ENCODE peak calls at places on chromosomes 6 and 20, in four cellular contexts. G is OCI-LY7; T is CD4-positive, alpha-beta T cell; C is testis. F is an unnamed sample.

GRCh38 chr6:99661870-99662269 is 55.2 kb downstream of the PRDM13 start:
- DNase-seq in G (no peak), T (no peak), C (no peak), F (no peak)

GRCh38 chr6:170130201-170130621 is 160.7 kb downstream of the DLL1 start:
- DNase-seq in G (no peak), T (no peak), C (no peak), F (no peak)

GRCh38 chr6:166999845-167000253 is 652 bp downstream of the CEP43 start:
- DNase-seq in G (peak), T (no peak), C (peak), F (no peak)

GRCh38 chr20:18698735-18699380 is 111.0 kb downstream of the DTD1 start:
- DNase-seq in G (no peak), T (no peak), C (no peak), F (no peak)

GRCh38 chr6:35318200-35318844 is 20.7 kb downstream of the DEF6 start:
- DNase-seq in G (no peak), T (no peak), C (peak), F (peak)

GRCh38 chr6:119791746-119792145 is 442.2 kb upstream of the MAN1A1 start:
- DNase-seq in G (no peak), T (no peak), C (no peak), F (no peak)

GRCh38 chr20:34522969-34523871 is 7.0 kb downstream of the DYNLRB1 start:
- DNase-seq in G (peak), T (peak), C (peak), F (peak)

GRCh38 chr6:115870464-115870863 is 190.2 kb downstream of the FRK start:
- DNase-seq in G (no peak), T (no peak), C (no peak), F (no peak)

GRCh38 chr20:60600036-60600435 is 641.8 kb downstream of the CDH26 start:
- DNase-seq in G (no peak), T (no peak), C (no peak), F (no peak)

GRCh38 chr20:4891997-4892396 is 109.3 kb downstream of the SLC23A2 start:
- DNase-seq in G (no peak), T (no peak), C (no peak), F (no peak)

GRCh38 chr6:90893385-90893784 is 306.5 kb upstream of the MAP3K7 start:
- DNase-seq in G (no peak), T (no peak), C (no peak), F (no peak)

GRCh38 chr6:117409420-117409819 is 16.3 kb downstream of the ROS1 start:
- DNase-seq in G (no peak), T (no peak), C (no peak), F (no peak)

GRCh38 chr20:53944796-53945195 is 125.6 kb downstream of the BCAS1 start:
- DNase-seq in G (no peak), T (no peak), C (no peak), F (no peak)

GRCh38 chr20:59817846-59818245 is 115.6 kb downstream of the SYCP2 start:
- DNase-seq in G (no peak), T (no peak), C (no peak), F (no peak)

GRCh38 chr6:138527376-138528092 is 28.2 kb upstream of the NHSL1 start:
- DNase-seq in G (no peak), T (no peak), C (no peak), F (no peak)

GRCh38 chr20:53146201-53146891 is 174.2 kb downstream of the TSHZ2 start:
- DNase-seq in G (no peak), T (no peak), C (no peak), F (no peak)

GRCh38 chr6:29723666-29724588 is 693 bp downstream of the HLA-F start:
- DNase-seq in G (peak), T (peak), C (peak), F (no peak)

GRCh38 chr6:104955927-104956662 is 812 bp upstream of the LIN28B start:
- DNase-seq in G (no peak), T (no peak), C (no peak), F (peak)

GRCh38 chr6:37783025-37783825 is 36.3 kb upstream of the ZFAND3 start:
- DNase-seq in G (no peak), T (no peak), C (peak), F (no peak)

GRCh38 chr20:25139061-25139705 is 56.3 kb upstream of the ENTPD6 start:
- DNase-seq in G (peak), T (no peak), C (no peak), F (no peak)

GRCh38 chr6:111418971-111419693 is 63.9 kb downstream of the REV3L start:
- DNase-seq in G (no peak), T (no peak), C (no peak), F (no peak)

GRCh38 chr20:53330744-53331143 is 262.9 kb downstream of the ZNF217 start:
- DNase-seq in G (no peak), T (no peak), C (no peak), F (no peak)

GRCh38 chr20:60255866-60256265 is 297.6 kb downstream of the CDH26 start:
- DNase-seq in G (no peak), T (no peak), C (no peak), F (no peak)

GRCh38 chr6:41370488-41371111 is 35.2 kb downstream of the NCR2 start:
- DNase-seq in G (no peak), T (no peak), C (no peak), F (no peak)

GRCh38 chr20:32573167-32573851 is 11.8 kb downstream of the NOL4L start:
- DNase-seq in G (no peak), T (no peak), C (no peak), F (no peak)

GRCh38 chr20:64041040-64041780 is 5.2 kb downstream of the C20orf204 start:
- DNase-seq in G (no peak), T (no peak), C (no peak), F (no peak)

GRCh38 chr6:128882991-128883571 is at the start of gene LAMA2:
- DNase-seq in G (no peak), T (no peak), C (peak), F (peak)

GRCh38 chr6:10276888-10277287 is 138.0 kb downstream of the TFAP2A start:
- DNase-seq in G (no peak), T (no peak), C (no peak), F (no peak)

GRCh38 chr20:17835240-17835940 is 133.2 kb downstream of the SNX5 start:
- DNase-seq in G (no peak), T (no peak), C (no peak), F (no peak)

GRCh38 chr6:148757944-148758343 is 11.1 kb downstream of the UST start:
- DNase-seq in G (no peak), T (no peak), C (no peak), F (no peak)

DNA sequence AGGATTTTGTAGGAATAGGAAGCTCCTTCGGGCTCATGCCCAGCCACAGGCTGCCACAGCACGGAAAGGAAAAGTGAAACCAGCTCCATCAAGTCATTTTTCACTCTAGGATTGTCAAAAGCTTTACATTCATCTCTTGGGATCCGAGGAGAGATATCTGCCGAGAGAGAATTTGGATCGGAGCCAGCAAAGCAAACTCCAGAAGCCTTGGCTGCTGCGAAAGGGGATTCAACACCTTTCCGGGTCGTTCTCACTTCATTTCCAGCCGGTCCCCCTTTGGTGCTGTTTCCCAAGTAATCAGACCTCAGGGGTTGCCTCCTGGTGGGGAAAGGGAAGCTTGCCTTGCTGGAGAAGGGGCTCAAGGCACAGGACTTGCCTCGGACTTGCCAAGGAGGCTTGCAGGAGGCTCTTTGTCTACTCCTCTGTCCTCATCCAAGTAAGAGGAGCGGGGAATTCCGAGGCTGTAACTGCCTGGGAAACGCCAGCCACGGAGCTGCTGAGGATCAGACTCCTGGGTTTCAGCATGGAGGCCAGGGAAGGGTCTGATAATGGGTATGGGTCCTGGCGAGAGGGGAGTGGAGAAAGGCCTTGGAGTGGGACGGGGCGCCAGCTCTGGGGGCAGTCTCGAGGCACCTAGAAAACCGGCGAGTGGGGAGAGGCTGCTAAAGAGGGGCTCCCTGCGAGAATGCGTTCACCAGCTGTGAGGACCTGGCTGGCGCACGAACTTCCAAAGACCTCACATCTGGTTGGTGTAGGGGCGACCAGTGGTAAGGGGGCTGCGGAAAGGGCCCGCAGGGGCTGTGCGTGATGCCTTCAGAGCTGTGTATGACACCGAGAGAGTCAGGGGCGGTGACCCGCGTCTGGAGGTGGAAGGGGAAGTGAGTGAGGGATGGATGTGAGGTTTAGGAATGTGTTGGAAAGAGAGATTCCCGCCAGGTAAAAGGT is 702 bp downstream of the ETV7 start:
- DNase-seq in G (no peak), T (no peak), C (peak), F (no peak)
- TF ChIP-seq CTCF in G (no peak), T (no peak), C (no peak), F (peak)

GRCh38 chr20:44787299-44787698 is 23.0 kb downstream of the RIMS4 start:
- DNase-seq in G (no peak), T (no peak), C (no peak), F (no peak)

GRCh38 chr20:44788706-44789456 is 21.5 kb downstream of the RIMS4 start:
- DNase-seq in G (no peak), T (no peak), C (no peak), F (no peak)

GRCh38 chr20:44781791-44782190 is 28.6 kb downstream of the RIMS4 start:
- DNase-seq in G (no peak), T (no peak), C (no peak), F (no peak)

GRCh38 chr20:44784688-44785087 is 25.7 kb downstream of the RIMS4 start:
- DNase-seq in G (no peak), T (no peak), C (no peak), F (no peak)

DNA sequence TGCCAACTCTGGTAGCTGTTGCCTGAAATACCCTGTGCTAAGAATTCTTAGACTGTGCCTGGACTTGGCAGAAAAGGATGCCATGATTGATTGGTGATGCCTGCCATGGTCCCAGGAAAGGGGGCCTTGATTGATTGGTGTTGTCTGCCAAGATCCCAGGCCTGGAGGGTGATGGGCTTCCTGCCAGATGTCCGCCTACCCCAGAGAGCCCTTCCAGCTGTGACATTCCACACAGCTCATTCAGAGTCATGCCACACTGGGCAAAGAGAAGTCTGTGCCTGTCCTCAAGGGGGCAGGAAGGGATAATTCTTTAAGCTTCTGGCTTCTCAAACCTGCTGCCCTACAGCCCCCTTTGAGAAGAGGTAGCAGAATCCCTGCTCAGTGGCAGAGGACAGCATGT is 24.6 kb downstream of the RIMS4 start:
- DNase-seq in G (no peak), T (no peak), C (peak), F (no peak)
- TF ChIP-seq CTCF in G (no peak), T (no peak), C (peak), F (no peak)

GRCh38 chr20:42483694-42484303 is 705.9 kb downstream of the PTPRT start:
- DNase-seq in G (peak), T (no peak), C (peak), F (no peak)
- TF ChIP-seq CTCF in G (peak), T (no peak), C (peak), F (peak)

GRCh38 chr6:1554241-1554880 is 55.4 kb upstream of the FOXC1 start:
- DNase-seq in G (no peak), T (no peak), C (no peak), F (no peak)

GRCh38 chr6:1551236-1551635 is 58.5 kb upstream of the FOXC1 start:
- DNase-seq in G (no peak), T (no peak), C (no peak), F (no peak)

GRCh38 chr6:1554881-1555569 is 54.7 kb upstream of the FOXC1 start:
- DNase-seq in G (no peak), T (peak), C (peak), F (no peak)

GRCh38 chr6:1553562-1554088 is 56.1 kb upstream of the FOXC1 start:
- DNase-seq in G (no peak), T (no peak), C (no peak), F (no peak)

DNA sequence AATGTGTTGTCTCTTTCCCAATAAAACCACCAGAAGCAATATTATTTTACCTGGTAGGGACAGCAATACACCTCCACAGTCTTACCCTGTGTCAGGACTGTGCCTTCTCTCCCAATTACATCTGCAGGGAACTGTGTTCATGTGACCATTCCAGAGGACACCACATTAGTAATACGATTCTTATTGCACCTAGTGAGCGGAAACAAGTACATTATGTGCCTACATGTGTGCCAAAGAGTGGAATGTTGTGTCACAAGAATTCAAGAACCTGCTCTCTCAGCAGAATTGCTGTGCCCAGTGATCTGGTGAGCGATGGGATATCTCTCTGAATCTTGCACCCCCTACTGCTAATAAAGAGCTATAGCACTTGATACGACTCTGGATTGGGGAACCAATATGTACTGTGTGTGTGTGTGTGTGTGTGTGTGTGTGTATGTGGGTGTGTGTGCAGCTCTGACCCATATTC is 57.4 kb upstream of the FOXC1 start:
- DNase-seq in G (peak), T (no peak), C (no peak), F (no peak)
- TF ChIP-seq CTCF in G (peak), T (peak), C (peak), F (peak)

GRCh38 chr20:3753098-3753497 is 14.5 kb downstream of the ADISSP start:
- DNase-seq in G (peak), T (peak), C (peak), F (no peak)

GRCh38 chr20:3751664-3752385 is 15.7 kb downstream of the ADISSP start:
- DNase-seq in G (no peak), T (peak), C (peak), F (no peak)

GRCh38 chr20:3752386-3752759 is 15.2 kb downstream of the ADISSP start:
- DNase-seq in G (no peak), T (no peak), C (no peak), F (no peak)

GRCh38 chr20:3749689-3750639 is 17.5 kb downstream of the HSPA12B start:
- DNase-seq in G (no peak), T (no peak), C (peak), F (peak)

GRCh38 chr20:3751284-3751663 is 16.3 kb downstream of the ADISSP start:
- DNase-seq in G (no peak), T (no peak), C (no peak), F (no peak)
- TF ChIP-seq CTCF in G (no peak), T (no peak), C (no peak), F (peak)

DNA sequence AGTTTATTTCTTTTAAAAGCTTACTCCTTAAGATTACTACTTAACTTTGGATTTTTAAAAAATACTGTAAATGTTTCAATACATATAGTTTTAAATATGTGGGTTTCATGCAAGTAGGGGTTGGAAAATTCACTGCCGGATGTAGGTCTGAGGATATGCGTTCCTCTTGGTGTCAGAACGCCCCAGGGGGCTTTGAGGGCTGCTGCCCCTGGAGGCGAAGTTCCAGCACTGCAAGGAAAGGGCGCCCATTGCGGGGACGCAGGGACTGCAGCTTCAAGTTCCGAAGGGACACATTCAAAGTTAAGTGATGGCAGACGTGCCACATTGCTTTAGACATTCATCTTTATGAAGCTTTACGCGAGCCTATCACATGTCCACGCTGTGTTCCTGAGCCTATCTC is 152.9 kb downstream of the SOD2 start:
- DNase-seq in G (peak), T (no peak), C (no peak), F (peak)
- TF ChIP-seq CTCF in G (peak), T (no peak), C (no peak), F (peak)